ENCODE peak calls at places on chromosomes 3 and 15, in seven cellular contexts. J is BJ; B is tibial artery; F is DND-41; D is MM.1S; Z is effector memory CD4-positive, alpha-beta T cell; P is ovary. U is an unnamed sample.
A peak's percentile ranks its signal among the peaks of the same experiment; 100 is the strongest.

GRCh38 chr3:47573190-47574172 is 5.2 kb downstream of the CSPG5 start:
- DNase-seq in D (no peak), F (no peak), Z (no peak), P (no peak), B (no peak), J (no peak), U (no peak)

GRCh38 chr3:155420869-155421486 is 127.5 kb upstream of the STRIT1 start:
- DNase-seq in F (no peak), P (no peak), D (no peak), Z (no peak), B (no peak), J (no peak), U (no peak)

GRCh38 chr3:165751654-165752053 is 85.6 kb downstream of the BCHE start:
- DNase-seq in D (no peak), P (no peak), F (no peak), J (no peak), Z (no peak), B (no peak), U (no peak)

GRCh38 chr3:124496066-124496465 is 234.2 kb upstream of the UMPS start:
- DNase-seq in D (no peak), F (no peak), P (no peak), Z (no peak), J (no peak), B (no peak), U (no peak)

GRCh38 chr15:39581501-39582285 is 814 bp downstream of the THBS1 start:
- DNase-seq in P (peak; percentile 64), F (no peak), D (peak; percentile 16), Z (no peak), B (peak; percentile 74), J (peak; percentile 12), U (peak; percentile 59)

GRCh38 chr3:169240786-169241486 is 422.6 kb downstream of the MECOM start:
- DNase-seq in J (no peak), Z (no peak), P (no peak), F (no peak), D (no peak), B (no peak), U (no peak)

GRCh38 chr3:113825090-113825489 is 13.5 kb upstream of the GRAMD1C start:
- DNase-seq in D (no peak), Z (no peak), P (no peak), B (no peak), F (no peak), J (no peak), U (no peak)

GRCh38 chr3:111577798-111578685 is 17.1 kb downstream of the ZBED2 start:
- DNase-seq in B (no peak), Z (no peak), F (no peak), D (peak; percentile 27), P (no peak), J (peak; percentile 44), U (no peak)

GRCh38 chr3:105385868-105386508 is 19.3 kb downstream of the ALCAM start:
- DNase-seq in F (no peak), J (no peak), Z (no peak), P (no peak), B (no peak), D (no peak), U (no peak)

GRCh38 chr3:125045194-125045593 is 10.6 kb downstream of the HEG1 start:
- DNase-seq in D (no peak), F (no peak), P (no peak), J (no peak), B (no peak), Z (no peak), U (no peak)

GRCh38 chr3:27093771-27094170 is 275.4 kb downstream of the NEK10 start:
- DNase-seq in B (no peak), Z (no peak), J (no peak), D (no peak), F (no peak), P (no peak), U (no peak)

GRCh38 chr3:127748754-127749327 is 73.5 kb downstream of the MGLL start:
- DNase-seq in D (no peak), P (no peak), F (no peak), J (no peak), B (no peak), Z (no peak), U (peak; percentile 96)

GRCh38 chr15:84859143-84859542 is 25.3 kb upstream of the SLC28A1 start:
- DNase-seq in F (no peak), Z (no peak), J (no peak), D (no peak), B (no peak), P (no peak), U (no peak)

GRCh38 chr3:39149498-39150169 is 3.8 kb downstream of the CSRNP1 start:
- DNase-seq in F (no peak), B (peak; percentile 57), J (no peak), Z (no peak), P (no peak), D (no peak), U (no peak)

GRCh38 chr3:101248786-101249185 is 71.6 kb downstream of the IMPG2 start:
- DNase-seq in B (no peak), D (no peak), Z (no peak), P (no peak), J (no peak), F (no peak), U (no peak)

GRCh38 chr3:9781978-9782575 is 10.2 kb downstream of the TADA3 start:
- DNase-seq in B (no peak), Z (no peak), J (no peak), D (no peak), F (no peak), P (no peak), U (no peak)

GRCh38 chr3:129352650-129353588 is 74.2 kb downstream of the HMCES start:
- DNase-seq in D (no peak), J (no peak), P (no peak), F (no peak), B (no peak), Z (no peak), U (no peak)

DNA sequence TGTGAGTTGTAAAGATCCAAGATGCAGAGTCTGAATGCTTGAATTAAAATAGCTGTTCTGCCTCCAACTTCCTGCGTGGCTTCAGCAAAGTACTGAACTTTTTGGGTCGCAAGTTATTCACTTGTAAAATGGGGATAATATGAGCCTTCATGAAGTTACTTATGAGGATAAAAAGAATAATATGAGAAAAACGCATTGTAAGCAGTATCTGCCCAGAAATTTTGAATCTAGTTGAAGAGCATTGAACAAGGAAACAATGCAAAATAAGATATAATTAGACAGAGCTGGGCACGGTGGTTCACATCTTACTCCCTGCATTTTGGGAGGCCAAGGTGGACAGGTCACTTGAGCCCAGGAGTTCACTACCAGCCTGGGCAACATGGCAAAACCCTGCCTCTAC is 37.8 kb downstream of the AQP9 start:
- DNase-seq in P (no peak), D (no peak), Z (no peak), B (no peak), F (no peak), J (no peak), U (no peak)
- H3K4me3 ChIP-seq in P (no peak overlapping the region), D (no peak overlapping the region), Z (no peak overlapping the region), B (no peak overlapping the region), F (no peak overlapping the region), J (no peak overlapping the region), U (no peak overlapping the region)

DNA sequence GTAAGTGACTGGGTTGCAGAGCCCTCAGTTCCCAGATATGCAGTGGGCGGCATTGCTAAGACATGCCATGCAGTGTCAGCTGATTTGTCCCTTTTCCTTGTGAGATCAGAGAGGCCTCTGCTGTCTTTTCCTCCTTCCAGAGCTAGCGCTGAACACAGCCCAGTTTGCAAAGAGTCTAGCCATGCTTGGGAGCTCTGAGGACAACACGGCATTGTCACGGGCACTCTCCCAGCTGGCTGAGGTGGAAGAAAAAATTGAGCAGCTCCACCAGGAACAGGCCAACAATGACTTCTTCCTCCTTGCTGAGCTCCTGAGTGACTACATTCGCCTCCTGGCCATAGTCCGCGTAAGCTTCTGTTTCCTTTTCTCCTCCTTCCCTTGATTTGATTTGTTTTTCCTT is 20.0 kb upstream of the SNX22 start:
- DNase-seq in J (no peak), B (no peak), F (no peak), P (no peak), D (no peak), Z (no peak), U (no peak)
- H3K36me3 ChIP-seq in J (peaks cover 29% of the 10 kb centered on the region), B (peaks cover 96% of the 10 kb centered on the region), F (peaks cover 89% of the 10 kb centered on the region), P (no peaks in the 10 kb centered on the region), D (peaks cover 5% of the 10 kb centered on the region), Z (peaks cover 87% of the 10 kb centered on the region), U (peaks cover 86% of the 10 kb centered on the region)

GRCh38 chr15:55257933-55258332 is 31.7 kb downstream of the RAB27A start:
- DNase-seq in P (no peak), D (no peak), Z (no peak), J (no peak), F (no peak), B (no peak), U (no peak)

GRCh38 chr15:55255714-55256113 is 33.9 kb downstream of the RAB27A start:
- DNase-seq in F (peak; percentile 6), Z (no peak), B (no peak), J (no peak), P (no peak), D (no peak), U (no peak)

GRCh38 chr15:55257014-55257670 is 32.5 kb downstream of the RAB27A start:
- DNase-seq in F (no peak), B (no peak), J (no peak), D (no peak), P (no peak), Z (no peak), U (no peak)

GRCh38 chr15:55254916-55255679 is 34.5 kb downstream of the RAB27A start:
- DNase-seq in B (no peak), P (no peak), J (no peak), D (no peak), Z (no peak), F (no peak), U (no peak)

GRCh38 chr15:55256281-55257013 is 33.2 kb downstream of the RAB27A start:
- DNase-seq in J (no peak), P (no peak), F (no peak), D (no peak), Z (no peak), B (no peak), U (no peak)
- H3K4me3 ChIP-seq in J (no peak overlapping the region), P (no peak overlapping the region), F (no peak overlapping the region), D (no peak overlapping the region), Z (no peak overlapping the region), B (no peak overlapping the region), U (no peak overlapping the region)

GRCh38 chr3:35739181-35739809 is 100.0 kb downstream of the ARPP21 start:
- DNase-seq in Z (no peak), B (no peak), J (no peak), D (no peak), P (no peak), F (no peak), U (no peak)

GRCh38 chr3:35739964-35740527 is 100.7 kb downstream of the ARPP21 start:
- DNase-seq in P (no peak), F (no peak), D (no peak), J (no peak), B (no peak), Z (no peak), U (no peak)

GRCh38 chr3:35745802-35746484 is 106.6 kb downstream of the ARPP21 start:
- DNase-seq in B (no peak), Z (no peak), J (no peak), D (no peak), F (no peak), P (no peak), U (no peak)

GRCh38 chr3:35744419-35744818 is 105.1 kb downstream of the ARPP21 start:
- DNase-seq in B (no peak), D (no peak), P (no peak), Z (no peak), F (no peak), J (no peak), U (no peak)

DNA sequence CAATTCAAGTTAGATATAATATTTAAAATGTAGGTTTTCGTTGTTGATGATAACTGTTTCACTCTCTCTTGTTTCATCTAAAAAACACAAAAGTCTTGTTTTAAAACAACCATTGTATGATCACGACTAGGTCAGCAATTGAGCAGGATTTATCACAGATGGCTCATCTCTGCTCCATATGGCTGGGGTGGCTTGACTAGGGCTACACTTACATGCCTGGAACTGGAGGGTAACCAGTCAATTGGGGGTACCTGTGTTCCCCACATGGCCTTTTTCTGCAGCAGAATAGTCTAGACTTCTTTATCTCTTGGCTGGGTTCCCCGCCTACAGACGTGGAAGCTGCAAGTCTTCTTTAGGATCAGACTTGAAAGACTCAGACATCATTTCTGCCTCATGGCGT is 103.9 kb downstream of the ARPP21 start:
- DNase-seq in P (no peak), D (no peak), Z (no peak), B (no peak), F (no peak), J (no peak), U (no peak)
- H3K36me3 ChIP-seq in P (no peaks in the 10 kb centered on the region), D (no peaks in the 10 kb centered on the region), Z (no peaks in the 10 kb centered on the region), B (no peaks in the 10 kb centered on the region), F (peaks cover 100% of the 10 kb centered on the region), J (no peaks in the 10 kb centered on the region), U (no peaks in the 10 kb centered on the region)